ENCODE peak calls at places on chromosomes 13 and 19, in four cellular contexts. U, L, V and S are unnamed samples.

GRCh38 chr13:47087841-47088240 is 191.0 kb upstream of the HTR2A start:
- DNase-seq in U (no peak), L (no peak), V (no peak), S (no peak)

GRCh38 chr19:31334101-31334848 is 15.0 kb downstream of the TSHZ3 start:
- DNase-seq in U (no peak), L (no peak), V (no peak), S (no peak)

GRCh38 chr13:48116808-48117207 is 21.9 kb upstream of the MED4 start:
- DNase-seq in U (no peak), L (no peak), V (no peak), S (no peak)

GRCh38 chr13:21546372-21546771 is 57.6 kb downstream of the MICU2 start:
- DNase-seq in U (no peak), L (no peak), V (no peak), S (no peak)

GRCh38 chr19:42066075-42066754 is 3.8 kb downstream of the GRIK5 start:
- DNase-seq in U (no peak), L (peak; percentile 57), V (no peak), S (no peak)

GRCh38 chr13:26985285-26985878 is 186.2 kb downstream of the USP12 start:
- DNase-seq in U (peak; percentile 71), L (peak; percentile 81), V (peak; percentile 76), S (peak; percentile 74)

GRCh38 chr19:46718157-46718933 is 1.4 kb upstream of the PRKD2 start:
- DNase-seq in U (no peak), L (peak; percentile 55), V (no peak), S (no peak)

GRCh38 chr19:10835754-10836477 is at the start of gene TMED1:
- DNase-seq in U (peak; percentile 94), L (peak; percentile 100), V (peak; percentile 99), S (peak; percentile 98)

GRCh38 chr13:69935043-69935442 is 172.6 kb upstream of the ATXN8OS start:
- DNase-seq in U (no peak), L (peak; percentile 0), V (peak; percentile 52), S (peak; percentile 5)

GRCh38 chr13:32330438-32330837 is 15.1 kb downstream of the BRCA2 start:
- DNase-seq in U (no peak), L (no peak), V (no peak), S (no peak)

GRCh38 chr13:80173224-80173623 is 167.7 kb downstream of the SPRY2 start:
- DNase-seq in U (no peak), L (no peak), V (no peak), S (no peak)

GRCh38 chr13:67186985-67187569 is 43.1 kb downstream of the PCDH9 start:
- DNase-seq in U (no peak), L (no peak), V (no peak), S (no peak)

GRCh38 chr13:23752111-23753001 is 136.8 kb downstream of the MIPEP start:
- DNase-seq in U (no peak), L (no peak), V (no peak), S (no peak)

GRCh38 chr13:79482271-79482970 is 1.5 kb downstream of the NDFIP2 start:
- DNase-seq in U (no peak), L (no peak), V (no peak), S (no peak)

GRCh38 chr19:377801-378581 is 31.0 kb downstream of the C2CD4C start:
- DNase-seq in U (no peak), L (no peak), V (no peak), S (no peak)

GRCh38 chr13:94816256-94816655 is 103.9 kb upstream of the SOX21 start:
- DNase-seq in U (no peak), L (no peak), V (no peak), S (no peak)

GRCh38 chr13:100234524-100235136 is 145.7 kb downstream of the PCCA start:
- DNase-seq in U (no peak), L (no peak), V (no peak), S (peak; percentile 77)

GRCh38 chr19:2483084-2483483 is 7.2 kb downstream of the GADD45B start:
- DNase-seq in U (no peak), L (no peak), V (no peak), S (no peak)

GRCh38 chr19:40246292-40247073 is 20.0 kb upstream of the CCNP start:
- DNase-seq in U (no peak), L (no peak), V (no peak), S (no peak)

GRCh38 chr13:34627905-34628682 is 314.0 kb upstream of the NBEA start:
- DNase-seq in U (no peak), L (no peak), V (no peak), S (no peak)

GRCh38 chr19:52734340-52734892 is 428 bp downstream of the ZNF611 start:
- DNase-seq in U (no peak), L (no peak), V (no peak), S (no peak)

GRCh38 chr19:10111405-10111811 is at the start of gene P2RY11:
- DNase-seq in U (no peak), L (peak; percentile 20), V (no peak), S (no peak)

GRCh38 chr19:38440592-38440991 is 7.1 kb downstream of the RYR1 start:
- DNase-seq in U (no peak), L (no peak), V (no peak), S (no peak)

GRCh38 chr19:4414144-4414799 is 11.8 kb downstream of the CHAF1A start:
- DNase-seq in U (no peak), L (no peak), V (no peak), S (no peak)

GRCh38 chr13:52371736-52372247 is 34.2 kb downstream of the THSD1 start:
- DNase-seq in U (no peak), L (no peak), V (peak; percentile 37), S (peak; percentile 66)

GRCh38 chr19:49746206-49746958 is 16.7 kb downstream of the TSKS start:
- DNase-seq in U (no peak), L (peak; percentile 98), V (peak; percentile 90), S (peak; percentile 36)

GRCh38 chr19:2796659-2797266 is 11.5 kb downstream of the THOP1 start:
- DNase-seq in U (no peak), L (no peak), V (no peak), S (no peak)

GRCh38 chr13:33497146-33497845 is 211.7 kb upstream of the STARD13 start:
- DNase-seq in U (no peak), L (no peak), V (no peak), S (no peak)

GRCh38 chr19:46426506-46427162 is 2.1 kb downstream of the PNMA8C start:
- DNase-seq in U (no peak), L (peak; percentile 77), V (no peak), S (peak; percentile 71)

GRCh38 chr13:109516196-109516595 is 270.2 kb downstream of the IRS2 start:
- DNase-seq in U (no peak), L (no peak), V (no peak), S (no peak)

GRCh38 chr13:36495431-36495830 is 63.1 kb downstream of the CCNA1 start:
- DNase-seq in U (no peak), L (no peak), V (no peak), S (no peak)

GRCh38 chr13:27293051-27293691 is 22.5 kb downstream of the RASL11A start:
- DNase-seq in U (no peak), L (no peak), V (no peak), S (no peak)

GRCh38 chr13:61142506-61142905 is 273.1 kb downstream of the PCDH20 start:
- DNase-seq in U (no peak), L (no peak), V (no peak), S (no peak)
- TF ChIP-seq TCF7L2 in U (no peak), L (no peak), V (no peak), S (no peak)

GRCh38 chr19:47755065-47755761 is 9.9 kb downstream of the NOP53 start:
- DNase-seq in U (no peak), L (no peak), V (no peak), S (no peak)
- TF ChIP-seq TCF7L2 in U (no peak), L (no peak), V (no peak), S (no peak)

GRCh38 chr13:76663941-76664340 is 222.3 kb downstream of the KCTD12 start:
- DNase-seq in U (no peak), L (no peak), V (no peak), S (no peak)
- TF ChIP-seq TCF7L2 in U (no peak), L (no peak), V (no peak), S (no peak)

GRCh38 chr13:95954266-95954665 is 98.9 kb downstream of the UGGT2 start:
- DNase-seq in U (no peak), L (no peak), V (no peak), S (no peak)

GRCh38 chr13:95957331-95957730 is 95.9 kb downstream of the UGGT2 start:
- DNase-seq in U (no peak), L (peak; percentile 25), V (no peak), S (no peak)

GRCh38 chr13:95955255-95955654 is 97.9 kb downstream of the UGGT2 start:
- DNase-seq in U (no peak), L (no peak), V (no peak), S (no peak)

GRCh38 chr13:95955719-95956118 is 97.5 kb downstream of the UGGT2 start:
- DNase-seq in U (no peak), L (no peak), V (no peak), S (no peak)

DNA sequence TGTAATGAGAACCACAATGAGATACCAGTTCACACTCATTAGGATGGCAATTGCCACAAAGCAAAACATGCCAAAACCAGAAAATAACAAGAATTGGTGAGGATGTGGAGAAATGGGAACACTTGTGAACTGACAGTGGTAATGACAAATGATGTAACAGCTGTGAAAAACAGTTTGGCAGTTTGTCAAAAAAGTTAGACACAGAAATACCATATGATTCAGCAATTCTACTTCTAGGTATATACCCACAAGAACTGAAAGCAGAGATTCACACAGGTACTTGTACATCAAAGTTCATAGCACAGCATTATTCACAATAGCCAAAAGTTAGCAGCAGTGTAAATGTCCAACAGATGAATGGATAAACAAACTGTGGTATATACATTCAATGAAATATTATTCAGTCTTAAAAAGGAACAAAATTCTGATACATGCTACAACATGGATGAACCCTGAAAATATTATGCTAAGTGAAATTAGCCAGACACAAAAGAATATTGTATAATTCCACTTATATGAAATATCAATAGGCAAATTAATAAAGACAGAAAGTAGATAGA is 96.5 kb downstream of the UGGT2 start:
- DNase-seq in U (no peak), L (peak; percentile 23), V (no peak), S (no peak)
- TF ChIP-seq TCF7L2 in U (no peak), L (no peak), V (no peak), S (no peak)

DNA sequence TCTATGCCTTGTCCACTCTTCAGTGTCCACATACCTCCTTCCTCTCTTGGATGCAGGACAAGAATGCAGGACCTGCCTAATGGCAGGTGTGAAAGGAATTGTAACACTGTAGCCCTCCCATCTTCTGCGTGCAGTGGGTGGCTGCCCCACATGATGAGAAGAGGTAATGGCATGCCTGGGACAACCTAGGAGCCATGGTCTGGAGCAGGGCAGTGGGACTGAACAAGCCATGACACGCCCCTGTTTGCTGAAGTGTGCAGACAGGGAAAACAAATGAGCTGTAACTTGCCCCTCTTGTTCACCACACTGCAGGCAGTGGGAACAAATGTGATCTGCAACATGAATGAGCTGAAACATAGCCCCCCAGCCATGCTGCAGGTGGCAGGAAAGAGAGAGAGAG is 192.2 kb downstream of the PCDH17 start:
- DNase-seq in U (no peak), L (no peak), V (no peak), S (no peak)
- TF ChIP-seq TCF7L2 in U (no peak), L (no peak), V (no peak), S (no peak)